ENCODE peak calls at places on chromosomes 6 and 20, in eight cellular contexts. L, D, R, W, F, K, Y and C are unnamed samples.
A peak's percentile ranks its signal among the peaks of the same experiment; 100 is the strongest.

GRCh38 chr20:62304331-62305148 is 1.7 kb downstream of the ADRM1 start:
- DNase-seq in L (no peak), D (no peak), R (no peak), W (no peak), F (no peak), K (no peak), Y (no peak), C (no peak)

GRCh38 chr20:38893485-38894090 is 32.6 kb upstream of the FAM83D start:
- DNase-seq in L (peak; percentile 76), D (peak; percentile 87), R (no peak), W (peak; percentile 69), F (peak; percentile 70), K (peak; percentile 55), Y (peak; percentile 86), C (peak; percentile 11)

GRCh38 chr20:32524871-32525501 is 60.1 kb downstream of the NOL4L start:
- DNase-seq in L (no peak), D (no peak), R (no peak), W (peak; percentile 82), F (peak; percentile 78), K (no peak), Y (peak; percentile 38), C (no peak)

GRCh38 chr20:25399038-25399430 is 8.4 kb upstream of the ABHD12 start:
- DNase-seq in L (no peak), D (peak; percentile 53), R (peak; percentile 59), W (peak; percentile 72), F (peak; percentile 75), K (peak; percentile 87), Y (no peak), C (no peak)

GRCh38 chr20:62119591-62120364 is 2.5 kb upstream of the LSM14B start:
- DNase-seq in L (no peak), D (no peak), R (no peak), W (no peak), F (no peak), K (no peak), Y (no peak), C (no peak)

GRCh38 chr6:146423450-146423849 is 120.2 kb upstream of the RAB32 start:
- DNase-seq in L (no peak), D (no peak), R (no peak), W (no peak), F (no peak), K (no peak), Y (no peak), C (no peak)

GRCh38 chr20:48724891-48725588 is 102.8 kb downstream of the PREX1 start:
- DNase-seq in L (no peak), D (no peak), R (no peak), W (peak; percentile 9), F (no peak), K (no peak), Y (no peak), C (no peak)

GRCh38 chr6:152148412-152148811 is 340.9 kb downstream of the ESR1 start:
- DNase-seq in L (no peak), D (no peak), R (no peak), W (no peak), F (no peak), K (no peak), Y (no peak), C (no peak)

GRCh38 chr20:18983796-18984195 is 170.2 kb downstream of the SCP2D1 start:
- DNase-seq in L (no peak), D (no peak), R (no peak), W (peak; percentile 98), F (no peak), K (no peak), Y (no peak), C (no peak)

GRCh38 chr6:6723792-6724318 is 135.3 kb downstream of the LY86 start:
- DNase-seq in L (no peak), D (no peak), R (no peak), W (no peak), F (no peak), K (no peak), Y (no peak), C (no peak)

GRCh38 chr20:4720121-4720976 is 1.4 kb upstream of the PRND start:
- DNase-seq in L (peak; percentile 64), D (peak; percentile 81), R (no peak), W (peak; percentile 62), F (peak; percentile 43), K (peak; percentile 81), Y (peak; percentile 24), C (peak; percentile 6)

GRCh38 chr6:109486068-109486467 is 3.0 kb upstream of the ZBTB24 start:
- DNase-seq in L (no peak), D (no peak), R (no peak), W (no peak), F (no peak), K (no peak), Y (peak; percentile 9), C (no peak)

GRCh38 chr20:17543531-17543961 is 12.4 kb upstream of the BFSP1 start:
- DNase-seq in L (no peak), D (no peak), R (no peak), W (no peak), F (no peak), K (peak; percentile 58), Y (no peak), C (no peak)